ENCODE peak calls at places on chromosomes 11 and 22, in six cellular contexts. X is PC-3, L is AG04450, H is fibroblast of mammary gland, C is fibroblast of pulmonary artery, Q is lung. M is an unnamed sample.

GRCh38 chr22:45262931-45263789 is 21.6 kb upstream of the UPK3A start:
- DNase-seq in X (no peak), L (no peak), H (peak), C (no peak), Q (peak), M (no peak)

GRCh38 chr22:45529966-45530575 is 27.4 kb downstream of the FBLN1 start:
- DNase-seq in X (no peak), L (peak), H (peak), C (no peak), Q (no peak), M (no peak)

GRCh38 chr11:13249992-13250391 is 27.6 kb upstream of the BMAL1 start:
- DNase-seq in X (peak), L (no peak), H (peak), C (peak), Q (no peak), M (no peak)

GRCh38 chr11:96021901-96022650 is 98.2 kb upstream of the MTMR2 start:
- DNase-seq in X (no peak), L (no peak), H (no peak), C (no peak), Q (no peak), M (no peak)

GRCh38 chr22:30507670-30508069 is 2.2 kb upstream of the SEC14L4 start:
- DNase-seq in X (no peak), L (no peak), H (no peak), C (no peak), Q (no peak), M (no peak)

GRCh38 chr11:128052912-128053641 is 534.3 kb downstream of the ETS1 start:
- DNase-seq in X (peak), L (no peak), H (peak), C (peak), Q (no peak), M (peak)

GRCh38 chr11:104073950-104074349 is 37.5 kb downstream of the DDI1 start:
- DNase-seq in X (peak), L (no peak), H (peak), C (no peak), Q (no peak), M (no peak)

GRCh38 chr11:69393178-69393832 is 88.2 kb upstream of the LINC01488 start:
- DNase-seq in X (no peak), L (no peak), H (no peak), C (no peak), Q (no peak), M (no peak)

GRCh38 chr22:37906364-37907008 is 389 bp downstream of the MICALL1 start:
- DNase-seq in X (no peak), L (no peak), H (no peak), C (no peak), Q (no peak), M (no peak)

GRCh38 chr11:76577199-76577920 is 93.2 kb downstream of the LRRC32 start:
- DNase-seq in X (peak), L (peak), H (no peak), C (peak), Q (no peak), M (peak)

GRCh38 chr11:97454988-97455387 is 1065.2 kb downstream of the JRKL start:
- DNase-seq in X (peak), L (no peak), H (peak), C (peak), Q (no peak), M (no peak)

GRCh38 chr11:120501440-120501839 is 10.1 kb upstream of the GRIK4 start:
- DNase-seq in X (no peak), L (no peak), H (no peak), C (no peak), Q (no peak), M (no peak)

GRCh38 chr22:20159088-20159487 is 8.2 kb upstream of the CCDC188 start:
- DNase-seq in X (no peak), L (no peak), H (no peak), C (no peak), Q (no peak), M (no peak)

GRCh38 chr11:64583296-64584262 is 7.4 kb upstream of the SLC22A12 start:
- DNase-seq in X (peak), L (no peak), H (peak), C (peak), Q (no peak), M (no peak)

GRCh38 chr22:38935023-38935422 is 22.4 kb upstream of the APOBEC3A start:
- DNase-seq in X (peak), L (no peak), H (no peak), C (no peak), Q (peak), M (no peak)

GRCh38 chr11:114134870-114135269 is 75.4 kb downstream of the ZBTB16 start:
- DNase-seq in X (peak), L (no peak), H (peak), C (peak), Q (no peak), M (peak)

GRCh38 chr11:831951-832528 is 712 bp upstream of the CD151 start:
- DNase-seq in X (no peak), L (no peak), H (no peak), C (no peak), Q (no peak), M (no peak)
- H3K4me3 ChIP-seq in X (peak), L (peak), H (peak), C (peak), Q (no peak), M (peak)

GRCh38 chr11:74100735-74101134 is 70.1 kb downstream of the C2CD3 start:
- DNase-seq in X (no peak), L (no peak), H (no peak), C (no peak), Q (no peak), M (no peak)

GRCh38 chr11:74097838-74098237 is 73.0 kb downstream of the C2CD3 start:
- DNase-seq in X (no peak), L (no peak), H (no peak), C (no peak), Q (no peak), M (no peak)

GRCh38 chr11:74106125-74106524 is 64.7 kb downstream of the C2CD3 start:
- DNase-seq in X (no peak), L (no peak), H (no peak), C (no peak), Q (no peak), M (no peak)

GRCh38 chr11:74094393-74094792 is 76.4 kb downstream of the C2CD3 start:
- DNase-seq in X (peak), L (no peak), H (no peak), C (no peak), Q (no peak), M (no peak)

GRCh38 chr11:74100231-74100630 is 70.6 kb downstream of the C2CD3 start:
- DNase-seq in X (no peak), L (no peak), H (no peak), C (no peak), Q (no peak), M (no peak)
- TF ChIP-seq CTCF in X (no peak), L (no peak), H (no peak), C (no peak), Q (no peak), M (no peak)

GRCh38 chr22:27844656-27845602 is 43.4 kb upstream of the MN1 start:
- DNase-seq in X (no peak), L (no peak), H (no peak), C (peak), Q (no peak), M (no peak)

GRCh38 chr22:27844256-27844655 is 42.7 kb upstream of the MN1 start:
- DNase-seq in X (no peak), L (no peak), H (no peak), C (no peak), Q (no peak), M (no peak)

GRCh38 chr22:27846248-27846760 is 44.7 kb upstream of the MN1 start:
- DNase-seq in X (no peak), L (no peak), H (no peak), C (no peak), Q (peak), M (no peak)

GRCh38 chr22:27846910-27847309 is 45.4 kb upstream of the MN1 start:
- DNase-seq in X (no peak), L (no peak), H (no peak), C (no peak), Q (no peak), M (no peak)

GRCh38 chr22:27845603-27846100 is 44.1 kb upstream of the MN1 start:
- DNase-seq in X (no peak), L (no peak), H (no peak), C (no peak), Q (no peak), M (no peak)
- H3K4me3 ChIP-seq in X (no peak), L (no peak), H (no peak), C (no peak), Q (no peak), M (no peak)

GRCh38 chr11:14305649-14306048 is 53.3 kb downstream of the RRAS2 start:
- DNase-seq in X (no peak), L (no peak), H (no peak), C (no peak), Q (no peak), M (no peak)

GRCh38 chr11:14299921-14300320 is 59.1 kb downstream of the RRAS2 start:
- DNase-seq in X (no peak), L (no peak), H (no peak), C (no peak), Q (no peak), M (no peak)

GRCh38 chr11:14306481-14306880 is 52.5 kb downstream of the RRAS2 start:
- DNase-seq in X (peak), L (no peak), H (no peak), C (no peak), Q (no peak), M (no peak)

GRCh38 chr11:14304601-14305000 is 54.4 kb downstream of the RRAS2 start:
- DNase-seq in X (no peak), L (no peak), H (no peak), C (no peak), Q (no peak), M (no peak)

DNA sequence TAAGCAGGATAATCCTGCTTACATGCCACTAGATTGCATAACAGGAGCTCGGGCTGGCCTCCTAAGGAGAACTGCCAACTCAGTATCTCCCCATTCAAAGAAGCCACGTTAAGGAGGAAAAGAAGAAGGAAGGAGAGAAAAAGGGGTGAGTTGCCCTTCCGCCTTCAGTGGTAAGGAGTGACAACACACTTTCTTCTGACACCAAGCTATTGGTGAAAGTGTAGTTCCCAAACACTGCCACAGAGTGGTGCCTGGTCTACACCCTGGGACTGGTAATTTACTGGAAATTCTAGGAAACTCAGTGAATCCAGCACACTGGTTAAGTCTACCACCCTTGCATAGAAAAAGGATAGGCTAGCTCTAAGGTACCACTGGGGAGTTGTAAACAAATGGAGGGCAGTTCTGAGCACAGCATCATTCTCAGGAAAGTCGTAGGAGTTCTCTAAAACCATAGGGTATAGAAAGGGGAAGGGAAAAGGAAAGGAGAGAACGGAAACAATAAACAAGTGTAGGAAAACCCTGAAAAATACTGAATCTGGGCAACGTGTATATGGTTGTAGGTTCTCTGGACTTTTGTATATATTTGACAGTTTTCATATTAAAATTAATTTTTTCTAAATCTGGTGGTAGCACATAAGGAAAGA is 58.2 kb downstream of the RRAS2 start:
- DNase-seq in X (peak), L (no peak), H (peak), C (peak), Q (peak), M (peak)
- TF ChIP-seq CTCF in X (peak), L (peak), H (peak), C (peak), Q (peak), M (peak)

GRCh38 chr11:129639300-129639699 is 176.3 kb upstream of the TMEM45B start:
- DNase-seq in X (peak), L (peak), H (peak), C (peak), Q (no peak), M (peak)
- H3K4me3 ChIP-seq in X (peak), L (no peak), H (no peak), C (no peak), Q (no peak), M (no peak)

GRCh38 chr22:26669060-26669481 is 11.7 kb downstream of the MIAT start:
- DNase-seq in X (peak), L (no peak), H (peak), C (peak), Q (no peak), M (no peak)
- TF ChIP-seq CTCF in X (peak), L (peak), H (peak), C (peak), Q (no peak), M (peak)